ENCODE peak calls at places on chromosomes 4 and X, in six cellular contexts. L is body of pancreas; S is stimulated activated CD8-positive, alpha-beta memory T cell treated with anti-CD3 and anti-CD28 coated beads, Interleukin-2, amount 100 ng/mL, for 48 hours; B is amygdala; U is activated B cell treated with CpG ODN at 0.5 μM for 24 hours; J is fibroblast of pulmonary artery. N is an unnamed sample.

GRCh38 chrX:4185086-4185485 is 471.6 kb upstream of the PRKX start:
- DNase-seq in L (no peak), S (no peak), B (no peak), U (no peak), J (no peak), N (no peak)

GRCh38 chr4:182083681-182084410 is 159.4 kb upstream of the TENM3 start:
- DNase-seq in L (no peak), S (no peak), B (no peak), U (no peak), J (no peak), N (no peak)

GRCh38 chr4:47827339-47828047 is 10.4 kb downstream of the CORIN start:
- DNase-seq in L (no peak), S (no peak), B (no peak), U (no peak), J (no peak), N (no peak)

GRCh38 chr4:158722291-158722916 is 792 bp downstream of the PPID start:
- DNase-seq in L (no peak), S (no peak), B (peak; percentile 40), U (no peak), J (peak; percentile 49), N (peak; percentile 54)

GRCh38 chr4:151169223-151169622 is 69.8 kb downstream of the RPS3A start:
- DNase-seq in L (peak; percentile 22), S (no peak), B (peak; percentile 62), U (no peak), J (peak; percentile 97), N (peak; percentile 69)

GRCh38 chrX:154032156-154032555 is 12.5 kb upstream of the IRAK1 start:
- DNase-seq in L (no peak), S (no peak), B (no peak), U (no peak), J (no peak), N (no peak)

GRCh38 chr4:74267998-74268606 is 40.2 kb upstream of the EPGN start:
- DNase-seq in L (no peak), S (no peak), B (no peak), U (no peak), J (peak; percentile 72), N (no peak)

GRCh38 chr4:173436866-173437265 is 38.0 kb upstream of the SCRG1 start:
- DNase-seq in L (no peak), S (no peak), B (no peak), U (no peak), J (no peak), N (no peak)

GRCh38 chr4:80336582-80336981 is 1.1 kb downstream of the CFAP299 start:
- DNase-seq in L (peak; percentile 42), S (no peak), B (no peak), U (no peak), J (peak; percentile 53), N (no peak)

GRCh38 chrX:675279-675886 is 44.8 kb downstream of the SHOX start:
- DNase-seq in L (no peak), S (no peak), B (no peak), U (no peak), J (no peak), N (no peak)